ENCODE peak calls at places on chromosomes 6 and 20, in eight cellular contexts. U is tibial artery, C is osteocyte, O is B cell, Y is MM.1S, H is mesothelial cell of epicardium, L is GM12865, Q is esophagus muscularis mucosa. D is an unnamed sample.

GRCh38 chr6:156953478-156954146 is 176.4 kb downstream of the ARID1B start:
- DNase-seq in U (no peak), C (no peak), O (peak), Y (no peak), H (no peak), L (no peak), Q (no peak), D (no peak)

GRCh38 chr6:35230950-35231349 is 17.2 kb downstream of the SCUBE3 start:
- DNase-seq in U (peak), C (no peak), O (no peak), Y (no peak), H (no peak), L (no peak), Q (no peak), D (no peak)

GRCh38 chr6:57215260-57215659 is 6.8 kb downstream of the RAB23 start:
- DNase-seq in U (no peak), C (no peak), O (no peak), Y (no peak), H (no peak), L (no peak), Q (no peak), D (no peak)

GRCh38 chr6:11711994-11712698 is 66.5 kb downstream of the ADTRP start:
- DNase-seq in U (no peak), C (no peak), O (no peak), Y (no peak), H (no peak), L (peak), Q (no peak), D (no peak)

GRCh38 chr6:23137596-23137995 is 568.2 kb downstream of the HDGFL1 start:
- DNase-seq in U (no peak), C (no peak), O (no peak), Y (no peak), H (no peak), L (no peak), Q (no peak), D (no peak)

GRCh38 chr6:169839898-169840631 is 88.6 kb downstream of the ERMARD start:
- DNase-seq in U (peak), C (no peak), O (no peak), Y (no peak), H (no peak), L (no peak), Q (no peak), D (no peak)

GRCh38 chr6:31734703-31735500 is 1.4 kb downstream of the CLIC1 start:
- DNase-seq in U (peak), C (no peak), O (peak), Y (peak), H (no peak), L (peak), Q (no peak), D (peak)

GRCh38 chr6:42276008-42276890 is 58.6 kb upstream of the MRPS10 start:
- DNase-seq in U (peak), C (no peak), O (no peak), Y (no peak), H (no peak), L (no peak), Q (no peak), D (no peak)

GRCh38 chr6:44248579-44248978 is 1.7 kb downstream of the HSP90AB1 start:
- DNase-seq in U (no peak), C (no peak), O (no peak), Y (no peak), H (no peak), L (no peak), Q (no peak), D (no peak)

GRCh38 chr20:4406627-4407026 is 315.1 kb upstream of the PRND start:
- DNase-seq in U (no peak), C (no peak), O (no peak), Y (no peak), H (no peak), L (no peak), Q (no peak), D (no peak)

GRCh38 chr20:2920473-2920872 is 47.2 kb downstream of the PTPRA start:
- DNase-seq in U (no peak), C (no peak), O (no peak), Y (no peak), H (no peak), L (no peak), Q (no peak), D (no peak)

GRCh38 chr6:125022391-125022989 is 60.3 kb downstream of the RNF217 start:
- DNase-seq in U (no peak), C (no peak), O (no peak), Y (no peak), H (no peak), L (no peak), Q (no peak), D (no peak)

GRCh38 chr6:68958327-68958726 is 323.2 kb downstream of the ADGRB3 start:
- DNase-seq in U (no peak), C (no peak), O (no peak), Y (peak), H (no peak), L (peak), Q (no peak), D (peak)

GRCh38 chr20:33291830-33292355 is 8.9 kb downstream of the BPIFB1 start:
- DNase-seq in U (peak), C (no peak), O (peak), Y (peak), H (no peak), L (peak), Q (no peak), D (peak)

GRCh38 chr6:43468240-43468639 is 9.1 kb upstream of the TJAP1 start:
- DNase-seq in U (no peak), C (no peak), O (no peak), Y (no peak), H (no peak), L (no peak), Q (no peak), D (no peak)

GRCh38 chr20:34528921-34529297 is 12.7 kb downstream of the DYNLRB1 start:
- DNase-seq in U (peak), C (no peak), O (no peak), Y (no peak), H (no peak), L (no peak), Q (no peak), D (no peak)

GRCh38 chr20:43542674-43543073 is 16.2 kb upstream of the SGK2 start:
- DNase-seq in U (no peak), C (no peak), O (no peak), Y (no peak), H (no peak), L (no peak), Q (no peak), D (no peak)

GRCh38 chr20:11296951-11297350 is 620.7 kb upstream of the BTBD3 start:
- DNase-seq in U (no peak), C (no peak), O (no peak), Y (no peak), H (no peak), L (no peak), Q (no peak), D (no peak)

GRCh38 chr20:25668446-25668845 is 28.2 kb downstream of the ZNF337 start:
- DNase-seq in U (no peak), C (no peak), O (no peak), Y (no peak), H (no peak), L (no peak), Q (peak), D (no peak)

GRCh38 chr6:145865595-145865994 is 51.0 kb upstream of the FBXO30 start:
- DNase-seq in U (no peak), C (no peak), O (peak), Y (peak), H (no peak), L (peak), Q (no peak), D (no peak)

GRCh38 chr6:70312165-70312564 is 9.3 kb upstream of the COL9A1 start:
- DNase-seq in U (no peak), C (no peak), O (no peak), Y (peak), H (no peak), L (peak), Q (no peak), D (no peak)

GRCh38 chr6:14108571-14109410 is 8.8 kb upstream of the CD83 start:
- DNase-seq in U (peak), C (no peak), O (peak), Y (no peak), H (no peak), L (peak), Q (no peak), D (peak)

GRCh38 chr6:14105547-14105946 is 12.0 kb upstream of the CD83 start:
- DNase-seq in U (no peak), C (no peak), O (no peak), Y (no peak), H (no peak), L (no peak), Q (no peak), D (no peak)

GRCh38 chr6:14110001-14110818 is 7.4 kb upstream of the CD83 start:
- DNase-seq in U (no peak), C (no peak), O (peak), Y (peak), H (no peak), L (peak), Q (no peak), D (peak)

GRCh38 chr6:14107000-14107399 is 10.6 kb upstream of the CD83 start:
- DNase-seq in U (no peak), C (no peak), O (no peak), Y (no peak), H (no peak), L (no peak), Q (no peak), D (no peak)

GRCh38 chr6:14109411-14109826 is 8.2 kb upstream of the CD83 start:
- DNase-seq in U (no peak), C (no peak), O (peak), Y (no peak), H (no peak), L (no peak), Q (no peak), D (no peak)
- TF ChIP-seq CTCF in U (no peak), C (no peak), O (no peak), Y (no peak), H (no peak), L (no peak), Q (no peak), D (no peak)

GRCh38 chr6:64729522-64729921 is 977.5 kb downstream of the EYS start:
- DNase-seq in U (no peak), C (no peak), O (no peak), Y (no peak), H (no peak), L (no peak), Q (no peak), D (no peak)

GRCh38 chr6:64733433-64733832 is 973.6 kb downstream of the EYS start:
- DNase-seq in U (no peak), C (no peak), O (no peak), Y (no peak), H (no peak), L (no peak), Q (no peak), D (no peak)

GRCh38 chr6:64736421-64736950 is 970.5 kb downstream of the EYS start:
- DNase-seq in U (no peak), C (no peak), O (no peak), Y (no peak), H (no peak), L (no peak), Q (no peak), D (no peak)

GRCh38 chr6:64737418-64737817 is 969.6 kb downstream of the EYS start:
- DNase-seq in U (no peak), C (no peak), O (no peak), Y (no peak), H (no peak), L (no peak), Q (no peak), D (no peak)

GRCh38 chr6:64732888-64733287 is 974.1 kb downstream of the EYS start:
- DNase-seq in U (no peak), C (no peak), O (no peak), Y (no peak), H (no peak), L (no peak), Q (no peak), D (no peak)
- TF ChIP-seq CTCF in U (no peak), C (peak), O (no peak), Y (peak), H (no peak), L (no peak), Q (no peak), D (no peak)

GRCh38 chr6:72579865-72580264 is 42.0 kb upstream of the KCNQ5 start:
- DNase-seq in U (no peak), C (no peak), O (no peak), Y (no peak), H (no peak), L (no peak), Q (no peak), D (no peak)

GRCh38 chr6:72580281-72580940 is 41.5 kb upstream of the KCNQ5 start:
- DNase-seq in U (peak), C (no peak), O (peak), Y (peak), H (no peak), L (peak), Q (no peak), D (peak)
- TF ChIP-seq CTCF in U (no peak), C (peak), O (no peak), Y (peak), H (no peak), L (peak), Q (peak), D (no peak)

GRCh38 chr20:51082988-51083387 is 60.1 kb upstream of the KCNG1 start:
- DNase-seq in U (no peak), C (no peak), O (no peak), Y (no peak), H (no peak), L (no peak), Q (no peak), D (no peak)

GRCh38 chr20:51077601-51078000 is 54.7 kb upstream of the KCNG1 start:
- DNase-seq in U (no peak), C (no peak), O (no peak), Y (no peak), H (no peak), L (no peak), Q (no peak), D (no peak)

GRCh38 chr20:51074062-51074461 is 51.2 kb upstream of the KCNG1 start:
- DNase-seq in U (no peak), C (no peak), O (no peak), Y (no peak), H (no peak), L (no peak), Q (no peak), D (no peak)

GRCh38 chr20:51079488-51079887 is 56.6 kb upstream of the KCNG1 start:
- DNase-seq in U (no peak), C (no peak), O (no peak), Y (no peak), H (no peak), L (no peak), Q (no peak), D (no peak)

GRCh38 chr20:51076841-51077543 is 54.1 kb upstream of the KCNG1 start:
- DNase-seq in U (no peak), C (no peak), O (no peak), Y (no peak), H (no peak), L (no peak), Q (no peak), D (no peak)
- TF ChIP-seq CTCF in U (no peak), C (no peak), O (no peak), Y (no peak), H (no peak), L (no peak), Q (no peak), D (no peak)

GRCh38 chr20:57329608-57330221 is at the start of gene SPO11:
- DNase-seq in U (no peak), C (peak), O (no peak), Y (peak), H (no peak), L (no peak), Q (peak), D (no peak)
- TF ChIP-seq CTCF in U (no peak), C (no peak), O (no peak), Y (peak), H (no peak), L (peak), Q (no peak), D (no peak)

D was measured in GM20000.